ENCODE peak calls at places on chromosomes 5 and 9, in four cellular contexts. I is PC-3, H is MCF 10A, L is suprapubic skin. B is an unnamed sample.

GRCh38 chr9:100111235-100111634 is 12.2 kb downstream of the INVS start:
- DNase-seq in I (peak; percentile 58), L (peak; percentile 85), H (peak; percentile 97), B (no peak)

GRCh38 chr9:27933210-27934062 is 360.2 kb upstream of the C9orf72 start:
- DNase-seq in L (no peak), H (no peak), I (no peak), B (no peak)

GRCh38 chr9:78296208-78296892 is 575 bp upstream of the PSAT1 start:
- DNase-seq in L (no peak), H (peak; percentile 78), I (peak; percentile 58), B (peak; percentile 10)

GRCh38 chr5:158599132-158599531 is 500.6 kb downstream of the EBF1 start:
- DNase-seq in H (no peak), L (no peak), I (no peak), B (no peak)

GRCh38 chr5:176697929-176698520 is 50.7 kb downstream of the TSPAN17 start:
- DNase-seq in H (no peak), L (no peak), I (no peak), B (no peak)

GRCh38 chr5:19496056-19496455 is 491.9 kb downstream of the CDH18 start:
- DNase-seq in I (no peak), H (peak; percentile 3), L (no peak), B (no peak)

GRCh38 chr9:106897681-106898080 is 34.7 kb downstream of the ZNF462 start:
- DNase-seq in I (no peak), L (no peak), H (no peak), B (no peak)

GRCh38 chr9:132239518-132239917 is 77.7 kb downstream of the NTNG2 start:
- DNase-seq in I (no peak), L (no peak), H (no peak), B (no peak)

GRCh38 chr9:99351647-99352046 is 129.6 kb downstream of the SEC61B start:
- DNase-seq in L (no peak), I (no peak), H (peak; percentile 12), B (no peak)

GRCh38 chr5:43044181-43044914 is 4.2 kb upstream of the ANXA2R start:
- DNase-seq in H (no peak), I (peak; percentile 81), L (no peak), B (no peak)

B was measured in NCI-H1930.